ENCODE peak calls at places on chromosomes 7 and 10, in five cellular contexts. One of them, this sample, is unnamed.

GRCh38 chr10:75019360-75019759 is 92.1 kb upstream of the SAMD8 start:
- DNase-seq in EL: peak
- DNase-seq in activated naive CD8-positive, alpha-beta T cell treated with anti-CD3 and anti-CD28 coated beads, Interleukin-2, amount 50 U/mL, for 16 hours: no peak
- DNase-seq in activated CD4-positive, alpha-beta T cell treated with anti-CD3 and anti-CD28 coated beads, Interleukin-2, amount 50 U/mL, for 4 hours: no peak
- DNase-seq in pulmonary artery endothelial cell: no peak
- DNase-seq in this sample: no peak

GRCh38 chr10:67669978-67670377 is 26.0 kb downstream of the CTNNA3 start:
- DNase-seq in EL: no peak
- DNase-seq in activated naive CD8-positive, alpha-beta T cell treated with anti-CD3 and anti-CD28 coated beads, Interleukin-2, amount 50 U/mL, for 16 hours: no peak
- DNase-seq in activated CD4-positive, alpha-beta T cell treated with anti-CD3 and anti-CD28 coated beads, Interleukin-2, amount 50 U/mL, for 4 hours: no peak
- DNase-seq in pulmonary artery endothelial cell: peak
- DNase-seq in this sample: no peak

GRCh38 chr10:131676971-131677421 is 223.8 kb upstream of the PPP2R2D start:
- DNase-seq in EL: no peak
- DNase-seq in activated naive CD8-positive, alpha-beta T cell treated with anti-CD3 and anti-CD28 coated beads, Interleukin-2, amount 50 U/mL, for 16 hours: no peak
- DNase-seq in activated CD4-positive, alpha-beta T cell treated with anti-CD3 and anti-CD28 coated beads, Interleukin-2, amount 50 U/mL, for 4 hours: no peak
- DNase-seq in pulmonary artery endothelial cell: no peak
- DNase-seq in this sample: no peak

GRCh38 chr10:132164801-132165278 is 21.9 kb upstream of the DPYSL4 start:
- DNase-seq in EL: no peak
- DNase-seq in activated naive CD8-positive, alpha-beta T cell treated with anti-CD3 and anti-CD28 coated beads, Interleukin-2, amount 50 U/mL, for 16 hours: no peak
- DNase-seq in activated CD4-positive, alpha-beta T cell treated with anti-CD3 and anti-CD28 coated beads, Interleukin-2, amount 50 U/mL, for 4 hours: no peak
- DNase-seq in pulmonary artery endothelial cell: no peak
- DNase-seq in this sample: no peak

GRCh38 chr7:105782391-105783063 is 93.9 kb downstream of the ATXN7L1 start:
- DNase-seq in EL: peak
- DNase-seq in activated naive CD8-positive, alpha-beta T cell treated with anti-CD3 and anti-CD28 coated beads, Interleukin-2, amount 50 U/mL, for 16 hours: no peak
- DNase-seq in activated CD4-positive, alpha-beta T cell treated with anti-CD3 and anti-CD28 coated beads, Interleukin-2, amount 50 U/mL, for 4 hours: peak
- DNase-seq in pulmonary artery endothelial cell: peak
- DNase-seq in this sample: no peak

GRCh38 chr7:126780993-126781392 is 471.7 kb downstream of the GRM8 start:
- DNase-seq in EL: no peak
- DNase-seq in activated naive CD8-positive, alpha-beta T cell treated with anti-CD3 and anti-CD28 coated beads, Interleukin-2, amount 50 U/mL, for 16 hours: no peak
- DNase-seq in activated CD4-positive, alpha-beta T cell treated with anti-CD3 and anti-CD28 coated beads, Interleukin-2, amount 50 U/mL, for 4 hours: no peak
- DNase-seq in pulmonary artery endothelial cell: no peak
- DNase-seq in this sample: no peak

GRCh38 chr7:1020849-1021251 is 23.5 kb upstream of the GPR146 start:
- DNase-seq in EL: no peak
- DNase-seq in activated naive CD8-positive, alpha-beta T cell treated with anti-CD3 and anti-CD28 coated beads, Interleukin-2, amount 50 U/mL, for 16 hours: no peak
- DNase-seq in activated CD4-positive, alpha-beta T cell treated with anti-CD3 and anti-CD28 coated beads, Interleukin-2, amount 50 U/mL, for 4 hours: no peak
- DNase-seq in pulmonary artery endothelial cell: no peak
- DNase-seq in this sample: no peak

GRCh38 chr7:158856883-158857668 is 718 bp downstream of the DYNC2I1 start:
- DNase-seq in EL: no peak
- DNase-seq in activated naive CD8-positive, alpha-beta T cell treated with anti-CD3 and anti-CD28 coated beads, Interleukin-2, amount 50 U/mL, for 16 hours: no peak
- DNase-seq in activated CD4-positive, alpha-beta T cell treated with anti-CD3 and anti-CD28 coated beads, Interleukin-2, amount 50 U/mL, for 4 hours: no peak
- DNase-seq in pulmonary artery endothelial cell: no peak
- DNase-seq in this sample: no peak

GRCh38 chr10:110783509-110784103 is 88.1 kb upstream of the PDCD4 start:
- DNase-seq in EL: no peak
- DNase-seq in activated naive CD8-positive, alpha-beta T cell treated with anti-CD3 and anti-CD28 coated beads, Interleukin-2, amount 50 U/mL, for 16 hours: peak
- DNase-seq in activated CD4-positive, alpha-beta T cell treated with anti-CD3 and anti-CD28 coated beads, Interleukin-2, amount 50 U/mL, for 4 hours: peak
- DNase-seq in pulmonary artery endothelial cell: no peak
- DNase-seq in this sample: no peak

GRCh38 chr7:80240265-80241025 is 105.8 kb downstream of the GNAI1 start:
- DNase-seq in EL: no peak
- DNase-seq in activated naive CD8-positive, alpha-beta T cell treated with anti-CD3 and anti-CD28 coated beads, Interleukin-2, amount 50 U/mL, for 16 hours: no peak
- DNase-seq in activated CD4-positive, alpha-beta T cell treated with anti-CD3 and anti-CD28 coated beads, Interleukin-2, amount 50 U/mL, for 4 hours: no peak
- DNase-seq in pulmonary artery endothelial cell: peak
- DNase-seq in this sample: no peak

GRCh38 chr7:93889261-93889660 is 1.3 kb downstream of the TFPI2 start:
- DNase-seq in EL: peak
- DNase-seq in activated naive CD8-positive, alpha-beta T cell treated with anti-CD3 and anti-CD28 coated beads, Interleukin-2, amount 50 U/mL, for 16 hours: no peak
- DNase-seq in activated CD4-positive, alpha-beta T cell treated with anti-CD3 and anti-CD28 coated beads, Interleukin-2, amount 50 U/mL, for 4 hours: no peak
- DNase-seq in pulmonary artery endothelial cell: no peak
- DNase-seq in this sample: no peak

GRCh38 chr10:14688606-14689005 is 86.1 kb downstream of the FAM107B start:
- DNase-seq in EL: peak
- DNase-seq in activated naive CD8-positive, alpha-beta T cell treated with anti-CD3 and anti-CD28 coated beads, Interleukin-2, amount 50 U/mL, for 16 hours: no peak
- DNase-seq in activated CD4-positive, alpha-beta T cell treated with anti-CD3 and anti-CD28 coated beads, Interleukin-2, amount 50 U/mL, for 4 hours: no peak
- DNase-seq in pulmonary artery endothelial cell: no peak
- DNase-seq in this sample: no peak

GRCh38 chr10:35511649-35512048 is 93.5 kb upstream of the GJD4 start:
- DNase-seq in EL: no peak
- DNase-seq in activated naive CD8-positive, alpha-beta T cell treated with anti-CD3 and anti-CD28 coated beads, Interleukin-2, amount 50 U/mL, for 16 hours: no peak
- DNase-seq in activated CD4-positive, alpha-beta T cell treated with anti-CD3 and anti-CD28 coated beads, Interleukin-2, amount 50 U/mL, for 4 hours: no peak
- DNase-seq in pulmonary artery endothelial cell: no peak
- DNase-seq in this sample: no peak

GRCh38 chr7:38398725-38399321 is 125.4 kb upstream of the TARP start:
- DNase-seq in EL: peak
- DNase-seq in activated naive CD8-positive, alpha-beta T cell treated with anti-CD3 and anti-CD28 coated beads, Interleukin-2, amount 50 U/mL, for 16 hours: no peak
- DNase-seq in activated CD4-positive, alpha-beta T cell treated with anti-CD3 and anti-CD28 coated beads, Interleukin-2, amount 50 U/mL, for 4 hours: peak
- DNase-seq in pulmonary artery endothelial cell: no peak
- DNase-seq in this sample: peak

GRCh38 chr10:68172324-68172723 is 59.6 kb downstream of the ATOH7 start:
- DNase-seq in EL: no peak
- DNase-seq in activated naive CD8-positive, alpha-beta T cell treated with anti-CD3 and anti-CD28 coated beads, Interleukin-2, amount 50 U/mL, for 16 hours: no peak
- DNase-seq in activated CD4-positive, alpha-beta T cell treated with anti-CD3 and anti-CD28 coated beads, Interleukin-2, amount 50 U/mL, for 4 hours: no peak
- DNase-seq in pulmonary artery endothelial cell: no peak
- DNase-seq in this sample: no peak

GRCh38 chr10:5975641-5976473 is 1.5 kb downstream of the IL15RA start:
- DNase-seq in EL: peak
- DNase-seq in activated naive CD8-positive, alpha-beta T cell treated with anti-CD3 and anti-CD28 coated beads, Interleukin-2, amount 50 U/mL, for 16 hours: peak
- DNase-seq in activated CD4-positive, alpha-beta T cell treated with anti-CD3 and anti-CD28 coated beads, Interleukin-2, amount 50 U/mL, for 4 hours: peak
- DNase-seq in pulmonary artery endothelial cell: no peak
- DNase-seq in this sample: no peak

GRCh38 chr7:82019538-82019937 is 249.7 kb upstream of the HGF start:
- DNase-seq in EL: peak
- DNase-seq in activated naive CD8-positive, alpha-beta T cell treated with anti-CD3 and anti-CD28 coated beads, Interleukin-2, amount 50 U/mL, for 16 hours: no peak
- DNase-seq in activated CD4-positive, alpha-beta T cell treated with anti-CD3 and anti-CD28 coated beads, Interleukin-2, amount 50 U/mL, for 4 hours: no peak
- DNase-seq in pulmonary artery endothelial cell: no peak
- DNase-seq in this sample: no peak

GRCh38 chr7:41832936-41833335 is 130.0 kb upstream of the INHBA start:
- DNase-seq in EL: peak
- DNase-seq in activated naive CD8-positive, alpha-beta T cell treated with anti-CD3 and anti-CD28 coated beads, Interleukin-2, amount 50 U/mL, for 16 hours: no peak
- DNase-seq in activated CD4-positive, alpha-beta T cell treated with anti-CD3 and anti-CD28 coated beads, Interleukin-2, amount 50 U/mL, for 4 hours: no peak
- DNase-seq in pulmonary artery endothelial cell: no peak
- DNase-seq in this sample: no peak

This sample was measured in HCT116.